ENCODE peak calls at places on chromosomes 13 and 19, in ten cellular contexts. B, U, C, T, L, P, J, Y, F and O are unnamed samples. For H3K4me1, the result is how much of the 10 kb centered on the place peaks cover.

GRCh38 chr19:17522988-17523872 is 11.8 kb downstream of the PGLS start:
- DNase-seq in P (no peak), F (peak), J (peak), L (no peak), T (no peak), U (no peak), B (no peak), C (no peak), Y (peak), O (no peak)

GRCh38 chr13:99367663-99368448 is 60.7 kb upstream of the GPR183 start:
- DNase-seq in B (no peak), F (no peak), P (no peak), C (no peak), J (no peak), U (no peak), T (peak), Y (no peak), L (no peak), O (no peak)

GRCh38 chr19:31913103-31913710 is 432.2 kb upstream of the ZNF507 start:
- DNase-seq in C (no peak), Y (no peak), J (no peak), U (no peak), T (no peak), L (no peak), B (no peak), P (no peak), F (no peak), O (peak)

GRCh38 chr13:111158136-111158805 is 43.2 kb downstream of the ARHGEF7 start:
- DNase-seq in Y (no peak), P (no peak), U (no peak), L (no peak), C (no peak), J (no peak), T (no peak), F (no peak), B (no peak), O (no peak)

GRCh38 chr13:99617474-99618255 is 116.4 kb downstream of the TM9SF2 start:
- DNase-seq in J (no peak), B (peak), P (peak), T (peak), F (peak), Y (no peak), L (peak), U (peak), C (no peak), O (no peak)

GRCh38 chr13:75489502-75490263 is 7.7 kb upstream of the TBC1D4 start:
- DNase-seq in L (no peak), B (no peak), Y (no peak), P (peak), C (no peak), J (peak), T (no peak), U (peak), F (peak), O (no peak)

GRCh38 chr19:3073159-3073563 is 10.9 kb upstream of the TLE5 start:
- DNase-seq in F (peak), J (no peak), U (peak), T (no peak), Y (peak), P (peak), L (peak), B (no peak), C (no peak), O (no peak)

GRCh38 chr13:93249259-93249917 is 22.8 kb downstream of the GPC6 start:
- DNase-seq in Y (no peak), T (no peak), L (no peak), P (peak), B (no peak), C (no peak), F (no peak), J (no peak), U (peak), O (no peak)

GRCh38 chr19:50167314-50167721 is 4.2 kb upstream of the IZUMO2 start:
- DNase-seq in P (peak), C (no peak), T (no peak), L (no peak), Y (no peak), U (no peak), J (peak), F (peak), B (no peak), O (no peak)

GRCh38 chr19:12785431-12786011 is 5.8 kb upstream of the JUNB start:
- DNase-seq in U (no peak), J (no peak), Y (no peak), L (no peak), B (no peak), C (peak), T (no peak), F (peak), P (no peak), O (no peak)

GRCh38 chr19:41541990-41542584 is 33.9 kb upstream of the CEACAM21 start:
- DNase-seq in Y (peak), P (peak), U (peak), J (peak), T (peak), B (peak), F (peak), L (peak), C (no peak), O (no peak)

GRCh38 chr19:47036233-47036651 is 12.2 kb downstream of the TMEM160 start:
- DNase-seq in T (no peak), Y (no peak), C (no peak), F (peak), J (peak), U (peak), P (no peak), B (no peak), L (no peak), O (no peak)

GRCh38 chr13:22240716-22241115 is 569.8 kb downstream of the FGF9 start:
- DNase-seq in J (no peak), U (no peak), B (no peak), L (no peak), F (no peak), P (no peak), Y (no peak), T (no peak), C (no peak), O (no peak)

GRCh38 chr13:71759506-71760225 is 107.3 kb downstream of the DACH1 start:
- DNase-seq in Y (no peak), T (no peak), P (peak), B (no peak), F (no peak), C (no peak), J (no peak), L (no peak), U (no peak), O (no peak)

GRCh38 chr19:49857834-49858590 is 7.1 kb downstream of the PTOV1 start:
- DNase-seq in U (no peak), C (peak), B (peak), Y (no peak), J (no peak), L (no peak), T (no peak), F (no peak), P (no peak), O (no peak)

GRCh38 chr19:10290876-10291553 is 1.3 kb downstream of the ICAM5 start:
- DNase-seq in T (peak), J (peak), Y (no peak), P (peak), U (peak), B (no peak), C (peak), F (peak), L (peak), O (no peak)

GRCh38 chr13:20332361-20333096 is 100.4 kb upstream of the GJB6 start:
- DNase-seq in F (no peak), U (no peak), L (no peak), P (no peak), C (no peak), Y (no peak), J (no peak), T (no peak), B (no peak), O (peak)

GRCh38 chr19:45640849-45641273 is 1.7 kb upstream of the EML2 start:
- DNase-seq in F (peak), J (peak), U (no peak), P (peak), C (peak), Y (no peak), T (peak), L (no peak), B (no peak), O (no peak)

GRCh38 chr19:6222884-6223283 is 56.9 kb downstream of the MLLT1 start:
- DNase-seq in U (no peak), Y (no peak), P (no peak), B (no peak), J (no peak), L (no peak), F (no peak), C (no peak), T (no peak), O (no peak)

GRCh38 chr19:54995561-54995960 is 29.4 kb downstream of the NLRP2 start:
- DNase-seq in L (no peak), J (no peak), C (no peak), B (no peak), T (no peak), F (no peak), Y (no peak), U (no peak), P (no peak), O (no peak)

GRCh38 chr19:55005684-55006488 is 32.2 kb downstream of the GP6 start:
- DNase-seq in B (no peak), J (no peak), P (peak), T (no peak), Y (no peak), C (no peak), U (peak), L (peak), F (no peak), O (no peak)

GRCh38 chr19:55000761-55001160 is 34.6 kb downstream of the NLRP2 start:
- DNase-seq in B (no peak), U (no peak), P (no peak), T (no peak), F (no peak), Y (no peak), L (no peak), J (no peak), C (no peak), O (no peak)
- TF ChIP-seq EP300 in B (no peak), U (no peak), P (no peak), T (no peak), F (no peak), Y (no peak), L (no peak), J (no peak), C (no peak), O (no peak)

GRCh38 chr13:32047796-32048195 is 16.2 kb downstream of the FRY start:
- DNase-seq in U (no peak), L (no peak), Y (no peak), P (no peak), B (no peak), T (no peak), J (no peak), F (no peak), C (no peak), O (no peak)

GRCh38 chr13:32047088-32047487 is 15.5 kb downstream of the FRY start:
- DNase-seq in L (no peak), U (no peak), B (no peak), P (no peak), C (no peak), J (no peak), Y (no peak), F (no peak), T (no peak), O (no peak)

GRCh38 chr13:32045963-32046785 is 14.6 kb downstream of the FRY start:
- DNase-seq in B (no peak), U (no peak), F (no peak), J (no peak), P (peak), Y (no peak), T (no peak), L (no peak), C (no peak), O (no peak)

GRCh38 chr13:32048816-32049215 is 17.2 kb downstream of the FRY start:
- DNase-seq in L (peak), B (no peak), Y (no peak), P (peak), J (no peak), U (no peak), T (no peak), C (no peak), F (no peak), O (no peak)

DNA sequence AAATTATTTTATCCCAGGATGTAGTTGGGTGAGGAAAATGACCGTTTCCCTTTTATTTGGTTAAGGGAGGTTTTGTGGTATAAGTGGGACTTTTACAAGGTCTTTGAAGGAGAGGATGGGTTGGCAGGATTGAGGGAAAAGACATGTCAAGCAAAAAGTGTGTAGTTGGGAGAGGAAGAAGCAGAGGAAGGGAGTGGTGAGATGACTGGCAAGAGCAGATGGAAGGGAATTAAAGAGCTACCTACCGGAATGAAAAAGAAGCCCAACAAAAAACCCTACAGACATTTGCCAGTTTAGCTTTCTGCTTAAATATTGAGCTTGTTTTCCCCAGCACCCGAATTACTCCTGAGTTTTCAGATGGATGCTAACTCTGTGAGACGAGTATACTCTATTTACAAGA is 19.6 kb downstream of the FRY start:
- DNase-seq in Y (no peak), C (no peak), B (no peak), L (no peak), T (no peak), F (no peak), U (no peak), J (no peak), P (no peak), O (no peak)
- H3K4me1 ChIP-seq in Y (under half), C (under half), B (under half), L (under half), T (under half), F (under half), U (under half), J (under half), P (under half), O (under half)

DNA sequence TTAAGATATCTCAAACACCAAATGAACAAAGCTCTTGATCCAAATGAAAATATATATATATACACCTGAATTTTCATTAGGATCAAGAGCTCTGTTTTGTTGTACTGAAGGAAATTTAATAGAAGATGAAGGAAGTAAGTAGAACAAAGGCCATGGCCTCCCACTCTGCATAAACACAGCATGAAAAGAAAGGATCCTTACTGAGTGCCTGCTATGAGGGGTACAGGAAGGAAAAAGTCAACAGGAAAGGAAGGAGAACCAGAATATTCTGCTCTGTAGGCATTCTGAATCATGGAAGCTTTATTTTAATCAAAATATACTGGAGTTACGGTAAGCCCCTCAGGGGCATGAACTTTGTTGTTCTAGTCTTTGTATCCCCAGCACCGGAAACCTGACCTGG is 22.1 kb downstream of the TMTC4 start:
- DNase-seq in T (no peak), P (no peak), J (no peak), U (no peak), C (no peak), B (no peak), F (no peak), L (no peak), Y (no peak), O (no peak)
- TF ChIP-seq CTCF in T (no peak), P (no peak), J (no peak), U (no peak), C (no peak), B (no peak), F (no peak), L (no peak), Y (no peak), O (no peak)

GRCh38 chr19:13899393-13899792 is 6.5 kb downstream of the BRME1 start:
- DNase-seq in P (peak), T (no peak), J (no peak), U (no peak), Y (no peak), C (no peak), L (no peak), B (no peak), F (peak), O (no peak)
- TF ChIP-seq EP300 in P (no peak), T (no peak), J (no peak), U (no peak), Y (no peak), C (no peak), L (no peak), B (no peak), F (no peak), O (no peak)

DNA sequence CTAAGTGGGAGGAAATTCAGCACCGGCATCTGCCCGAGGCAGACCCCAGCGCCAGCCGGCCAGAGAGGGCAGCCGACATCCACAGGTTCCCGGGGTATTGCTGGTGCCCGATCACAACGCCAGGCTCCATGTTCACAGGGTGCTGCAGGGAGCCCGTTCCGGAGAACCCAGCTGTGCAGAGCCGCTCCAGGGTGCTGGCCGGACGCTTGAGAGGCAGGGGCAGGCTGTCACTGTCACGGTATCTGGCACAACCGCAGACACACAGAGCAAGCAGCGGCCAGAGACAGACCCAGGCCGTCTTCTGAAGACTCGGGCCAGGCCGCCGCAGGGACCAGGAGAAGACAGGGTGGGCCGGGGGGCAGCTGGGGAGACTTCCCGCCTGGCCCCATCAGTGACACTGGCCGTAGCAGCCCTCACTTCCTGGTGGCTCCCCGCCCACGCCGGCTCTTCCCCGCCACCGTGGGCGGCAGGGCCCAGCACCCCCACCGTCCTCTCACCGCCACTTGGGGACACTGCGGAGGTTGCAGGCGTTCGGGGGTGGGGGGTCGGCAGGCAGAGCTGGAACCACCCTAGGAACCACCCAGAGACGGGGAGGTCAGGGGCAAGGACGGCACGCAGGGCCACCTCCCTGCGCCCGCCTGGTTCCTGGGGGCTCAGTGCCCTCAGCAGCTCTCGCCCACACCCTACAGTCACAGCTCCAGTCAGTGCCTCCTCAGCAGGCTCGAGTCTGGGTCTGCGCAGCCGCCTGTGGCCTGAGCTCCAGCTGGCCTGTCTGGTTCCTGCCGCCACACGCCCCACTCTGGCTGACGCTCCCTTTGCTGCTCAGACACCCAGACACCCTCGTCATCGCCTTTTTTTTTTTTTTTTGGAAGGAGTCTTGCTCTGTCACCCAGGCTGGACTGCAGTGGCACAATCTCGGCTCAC is 3.8 kb downstream of the RNF126 start:
- DNase-seq in F (peak), P (no peak), L (no peak), B (no peak), T (no peak), Y (peak), C (no peak), J (peak), U (no peak), O (no peak)
- H3K4me1 ChIP-seq in F (half or more), P (half or more), L (under half), B (half or more), T (under half), Y (under half), C (half or more), J (half or more), U (under half), O (half or more)

GRCh38 chr13:113083022-113083373 is 22.6 kb upstream of the F7 start:
- DNase-seq in Y (no peak), P (no peak), C (no peak), J (no peak), T (no peak), F (no peak), L (no peak), U (no peak), B (no peak), O (no peak)

GRCh38 chr13:113083402-113084061 is 22.1 kb upstream of the F7 start:
- DNase-seq in P (no peak), L (no peak), F (peak), Y (no peak), U (peak), C (peak), J (no peak), B (peak), T (no peak), O (no peak)

GRCh38 chr13:113086031-113086750 is 19.4 kb upstream of the F7 start:
- DNase-seq in J (no peak), L (no peak), T (no peak), Y (no peak), F (no peak), C (no peak), B (no peak), P (no peak), U (peak), O (no peak)

GRCh38 chr13:113084943-113085540 is 20.5 kb upstream of the F7 start:
- DNase-seq in C (no peak), U (no peak), F (no peak), T (no peak), L (no peak), P (no peak), B (no peak), J (no peak), Y (no peak), O (no peak)

GRCh38 chr13:113084094-113084942 is 21.3 kb upstream of the F7 start:
- DNase-seq in L (no peak), U (no peak), C (no peak), B (no peak), F (no peak), Y (no peak), P (no peak), T (no peak), J (no peak), O (no peak)
- TF ChIP-seq CTCF in L (no peak), U (no peak), C (no peak), B (no peak), F (no peak), Y (no peak), P (no peak), T (peak), J (no peak), O (no peak)